ENCODE peak calls at places on chromosomes 4 and X, in five cellular contexts. F, K, Y, O and T are unnamed samples.

GRCh38 chr4:169311643-169312365 is 41.0 kb upstream of the SH3RF1 start:
- DNase-seq in F (no peak), K (no peak), Y (peak), O (no peak), T (peak)

GRCh38 chrX:148878371-148878770 is 378.0 kb downstream of the AFF2 start:
- DNase-seq in F (no peak), K (no peak), Y (no peak), O (no peak), T (no peak)

GRCh38 chr4:17447056-17447455 is 64.8 kb downstream of the QDPR start:
- DNase-seq in F (no peak), K (no peak), Y (no peak), O (no peak), T (no peak)

GRCh38 chr4:8835521-8836365 is 35.9 kb downstream of the HMX1 start:
- DNase-seq in F (peak), K (no peak), Y (no peak), O (no peak), T (no peak)

GRCh38 chr4:141659539-141659938 is 23.2 kb downstream of the IL15 start:
- DNase-seq in F (no peak), K (no peak), Y (no peak), O (no peak), T (no peak)

GRCh38 chrX:40060356-40060845 is 37.4 kb downstream of the BCOR start:
- DNase-seq in F (no peak), K (no peak), Y (no peak), O (no peak), T (no peak)

GRCh38 chrX:136176399-136176825 is 29.1 kb downstream of the FHL1 start:
- DNase-seq in F (no peak), K (no peak), Y (no peak), O (no peak), T (no peak)

GRCh38 chr4:54914781-54915180 is 210.6 kb downstream of the KDR start:
- DNase-seq in F (no peak), K (no peak), Y (no peak), O (no peak), T (no peak)

GRCh38 chrX:65744965-65745364 is 77.5 kb downstream of the MSN start:
- DNase-seq in F (no peak), K (no peak), Y (no peak), O (no peak), T (no peak)

GRCh38 chrX:148380614-148381561 is 119.5 kb upstream of the AFF2 start:
- DNase-seq in F (no peak), K (peak), Y (no peak), O (peak), T (peak)

GRCh38 chrX:154979671-154980070 is 42.9 kb downstream of the F8 start:
- DNase-seq in F (no peak), K (no peak), Y (no peak), O (peak), T (no peak)

GRCh38 chrX:121163443-121163842 is 116.0 kb downstream of the GLUD2 start:
- DNase-seq in F (no peak), K (no peak), Y (no peak), O (no peak), T (no peak)

GRCh38 chrX:79107891-79108718 is 36.4 kb upstream of the GPR174 start:
- DNase-seq in F (no peak), K (no peak), Y (no peak), O (no peak), T (peak)

GRCh38 chr4:183241771-183242170 is 78.3 kb downstream of the CLDN22 start:
- DNase-seq in F (no peak), K (no peak), Y (no peak), O (no peak), T (no peak)

GRCh38 chr4:87465739-87466366 is 43.5 kb downstream of the NUDT9 start:
- DNase-seq in F (no peak), K (no peak), Y (peak), O (no peak), T (no peak)